ENCODE peak calls at places on chromosomes 4 and X, in six cellular contexts. N is EH, K is left colon, J is lower lobe of right lung, U is uterus, X is Right ventricle myocardium superior. D is an unnamed sample.
A peak's percentile ranks its signal among the peaks of the same experiment; 100 is the strongest.

GRCh38 chr4:84852081-84852480 is 114.4 kb downstream of the WDFY3 start:
- DNase-seq in K (no peak), J (no peak), X (no peak), U (no peak), N (peak; percentile 23), D (no peak)

GRCh38 chrX:41781500-41781899 is 57.5 kb downstream of the GPR82 start:
- DNase-seq in X (no peak), J (no peak), K (no peak), N (peak; percentile 32), U (no peak), D (no peak)

GRCh38 chrX:78754917-78755316 is 7.4 kb downstream of the LPAR4 start:
- DNase-seq in X (no peak), U (no peak), N (no peak), K (no peak), J (no peak), D (no peak)

GRCh38 chrX:119427795-119428185 is 28.7 kb downstream of the SLC25A43 start:
- DNase-seq in X (no peak), J (no peak), N (no peak), U (no peak), K (no peak), D (no peak)

GRCh38 chrX:154366666-154367055 is 7.8 kb downstream of the FLNA start:
- DNase-seq in N (peak; percentile 23), X (peak; percentile 74), J (no peak), K (no peak), U (no peak), D (no peak)

GRCh38 chr4:104494822-104495559 is at the start of gene CXXC4:
- DNase-seq in U (peak; percentile 64), N (peak; percentile 22), X (peak; percentile 81), J (peak; percentile 69), K (peak; percentile 61), D (peak; percentile 71)

GRCh38 chr4:44522761-44523445 is 74.3 kb upstream of the KCTD8 start:
- DNase-seq in U (no peak), X (no peak), J (no peak), N (no peak), K (no peak), D (no peak)

GRCh38 chrX:40282901-40283674 is 185.3 kb upstream of the BCOR start:
- DNase-seq in J (no peak), U (no peak), N (no peak), K (no peak), X (no peak), D (no peak)

GRCh38 chrX:70331161-70331560 is 41.3 kb downstream of the KIF4A start:
- DNase-seq in N (no peak), U (no peak), X (no peak), K (no peak), J (no peak), D (no peak)

GRCh38 chr4:25234390-25235367 is 846 bp downstream of the PI4K2B start:
- DNase-seq in N (peak; percentile 86), X (peak; percentile 69), K (peak; percentile 62), J (peak; percentile 68), U (peak; percentile 52), D (peak; percentile 51)

GRCh38 chrX:16771483-16772398 is 14.5 kb upstream of the TXLNG start:
- DNase-seq in X (no peak), K (peak; percentile 56), J (no peak), N (peak; percentile 40), U (no peak), D (peak; percentile 62)

GRCh38 chr4:183353557-183353956 is 31.3 kb upstream of the CLDN24 start:
- DNase-seq in U (no peak), X (no peak), N (no peak), K (no peak), J (no peak), D (no peak)

GRCh38 chr4:152928286-152928685 is 7.8 kb upstream of the FHDC1 start:
- DNase-seq in X (no peak), J (no peak), U (no peak), N (no peak), K (no peak), D (no peak)

GRCh38 chr4:115851918-115852766 is 738.7 kb upstream of the NDST4 start:
- DNase-seq in X (no peak), K (peak; percentile 63), N (no peak), U (no peak), J (peak; percentile 34), D (no peak)

GRCh38 chr4:150098214-150098613 is 20.0 kb downstream of the DCLK2 start:
- DNase-seq in N (peak; percentile 66), X (no peak), K (no peak), U (no peak), J (no peak), D (no peak)

GRCh38 chr4:6471303-6472007 is 959 bp downstream of the PPP2R2C start:
- DNase-seq in U (no peak), N (no peak), K (no peak), X (no peak), J (no peak), D (no peak)

GRCh38 chr4:109786846-109787245 is 15.0 kb downstream of the CFI start:
- DNase-seq in J (no peak), X (no peak), K (no peak), U (no peak), N (no peak), D (no peak)

GRCh38 chr4:94455081-94455480 is 3.3 kb downstream of the PDLIM5 start:
- DNase-seq in K (peak; percentile 69), J (peak; percentile 48), X (peak; percentile 77), U (peak; percentile 72), N (peak; percentile 80), D (peak; percentile 75)

GRCh38 chr4:2867758-2868491 is 24.3 kb downstream of the ADD1 start:
- DNase-seq in U (peak; percentile 29), K (no peak), X (peak; percentile 58), J (no peak), N (peak; percentile 49), D (no peak)

GRCh38 chr4:103074598-103075434 is 1.7 kb downstream of the SLC9B2 start:
- DNase-seq in X (no peak), K (no peak), N (peak; percentile 5), J (no peak), U (no peak), D (no peak)

GRCh38 chr4:176593943-176594342 is 198.8 kb downstream of the VEGFC start:
- DNase-seq in X (no peak), J (no peak), N (no peak), K (no peak), U (no peak), D (no peak)

GRCh38 chr4:8744083-8744805 is 127.4 kb downstream of the HMX1 start:
- DNase-seq in K (no peak), X (no peak), N (no peak), J (peak; percentile 21), U (no peak), D (no peak)

GRCh38 chr4:78776031-78776728 is at the start of gene BMP2K:
- DNase-seq in U (peak; percentile 81), N (peak; percentile 83), J (peak; percentile 85), K (peak; percentile 82), X (peak; percentile 89), D (peak; percentile 82)

GRCh38 chr4:189845145-189845846 is 95.4 kb upstream of the FRG1 start:
- DNase-seq in K (no peak), X (no peak), J (no peak), U (no peak), N (peak; percentile 11), D (no peak)

GRCh38 chr4:2459589-2460349 is 9.1 kb upstream of the RNF4 start:
- DNase-seq in K (no peak), J (no peak), X (no peak), N (no peak), U (no peak), D (peak; percentile 25)

GRCh38 chr4:155960522-155960921 is 6.9 kb upstream of the CTSO start:
- DNase-seq in J (no peak), K (no peak), X (no peak), U (no peak), N (no peak), D (no peak)

GRCh38 chrX:140141444-140142029 is 176.2 kb upstream of the CXorf66 start:
- DNase-seq in U (no peak), X (no peak), N (peak; percentile 9), J (no peak), K (peak; percentile 9), D (no peak)

GRCh38 chr4:113645771-113646455 is 115.6 kb downstream of the CAMK2D start:
- DNase-seq in K (peak; percentile 43), X (no peak), U (no peak), J (no peak), N (peak; percentile 79), D (peak; percentile 72)

GRCh38 chrX:44267116-44267515 is 76.4 kb downstream of the EFHC2 start:
- DNase-seq in N (no peak), U (no peak), X (no peak), K (no peak), J (no peak), D (no peak)

GRCh38 chr4:106615961-106616360 is 247.4 kb upstream of the GIMD1 start:
- DNase-seq in J (no peak), X (no peak), N (peak; percentile 50), U (no peak), K (no peak), D (no peak)

D was measured in mucosa of descending colon.